ENCODE peak calls at places on chromosome 13, in five cellular contexts. H is SK-N-SH, V is K562, U is HepG2, R is GM12878. A is an unnamed sample.

GRCh38 chr13:80132741-80133601 is 208.0 kb downstream of the SPRY2 start:
- DNase-seq in V (no peak), U (peak; percentile 0), R (no peak), H (peak; percentile 38), A (no peak)

GRCh38 chr13:44795176-44795575 is 194.1 kb downstream of the NUFIP1 start:
- DNase-seq in R (no peak), H (no peak), U (no peak), V (no peak), A (no peak)

GRCh38 chr13:45406421-45406820 is 11.8 kb downstream of the SLC25A30 start:
- DNase-seq in U (no peak), V (no peak), H (no peak), R (no peak), A (no peak)

GRCh38 chr13:23050126-23050525 is 130.7 kb upstream of the SGCG start:
- DNase-seq in H (no peak), U (no peak), R (no peak), V (no peak), A (no peak)

GRCh38 chr13:39600766-39601165 is 2.2 kb downstream of the LHFPL6 start:
- DNase-seq in V (no peak), H (no peak), R (no peak), U (no peak), A (no peak)

GRCh38 chr13:35700661-35701060 is 224.2 kb upstream of the MAB21L1 start:
- DNase-seq in R (no peak), H (no peak), V (no peak), U (no peak), A (no peak)

GRCh38 chr13:97719759-97720158 is 233.7 kb upstream of the IPO5 start:
- DNase-seq in U (no peak), R (no peak), H (no peak), V (no peak), A (no peak)

GRCh38 chr13:36709136-36709895 is 35.5 kb downstream of the SERTM1 start:
- DNase-seq in U (no peak), V (no peak), R (no peak), H (no peak), A (no peak)

GRCh38 chr13:66933994-66934393 is 296.1 kb downstream of the PCDH9 start:
- DNase-seq in H (no peak), U (no peak), R (no peak), V (peak; percentile 12), A (no peak)

GRCh38 chr13:29911781-29912478 is 61.5 kb upstream of the UBL3 start:
- DNase-seq in U (no peak), V (no peak), R (no peak), H (no peak), A (no peak)

GRCh38 chr13:44843403-44843802 is 145.9 kb downstream of the NUFIP1 start:
- DNase-seq in U (no peak), H (no peak), V (no peak), R (no peak), A (no peak)

GRCh38 chr13:38223093-38223492 is 126.6 kb upstream of the UFM1 start:
- DNase-seq in U (peak; percentile 1), H (no peak), V (no peak), R (no peak), A (no peak)

GRCh38 chr13:75687145-75687763 is 51.1 kb downstream of the LMO7 start:
- DNase-seq in U (peak; percentile 46), R (no peak), V (peak; percentile 9), H (peak; percentile 10), A (no peak)

GRCh38 chr13:50033696-50034095 is 18.5 kb downstream of the KCNRG start:
- DNase-seq in H (no peak), U (no peak), R (no peak), V (no peak), A (no peak)

GRCh38 chr13:43805071-43805468 is 18.3 kb upstream of the ENOX1 start:
- DNase-seq in R (no peak), V (no peak), U (peak; percentile 12), H (peak; percentile 34), A (no peak)

GRCh38 chr13:58254961-58255360 is 623.4 kb downstream of the PCDH17 start:
- DNase-seq in H (no peak), U (no peak), V (no peak), R (no peak), A (no peak)

GRCh38 chr13:40446365-40446764 is 220.1 kb downstream of the FOXO1 start:
- DNase-seq in H (no peak), U (no peak), V (no peak), R (no peak), A (no peak)

GRCh38 chr13:55062662-55063061 is 2034.0 kb downstream of the OLFM4 start:
- DNase-seq in R (no peak), H (no peak), V (no peak), U (no peak), A (no peak)

GRCh38 chr13:40581277-40581579 is 85.2 kb downstream of the FOXO1 start:
- DNase-seq in H (no peak), V (no peak), U (no peak), R (no peak), A (no peak)

GRCh38 chr13:46858163-46858562 is 38.7 kb downstream of the HTR2A start:
- DNase-seq in H (no peak), U (no peak), V (no peak), R (no peak), A (no peak)

GRCh38 chr13:28349371-28349770 is 145.6 kb downstream of the FLT1 start:
- DNase-seq in V (no peak), H (peak; percentile 31), R (no peak), U (no peak), A (no peak)

GRCh38 chr13:23928985-23929384 is 31.7 kb upstream of the C1QTNF9B start:
- DNase-seq in U (no peak), R (no peak), V (no peak), H (peak; percentile 9), A (no peak)

GRCh38 chr13:45352031-45352430 is 11.0 kb upstream of the TPT1 start:
- DNase-seq in R (no peak), U (no peak), H (no peak), V (no peak), A (no peak)

GRCh38 chr13:52615817-52616216 is 26.4 kb upstream of the HNRNPA1L2 start:
- DNase-seq in V (no peak), U (peak; percentile 43), H (no peak), R (no peak), A (no peak)

GRCh38 chr13:26660761-26661160 is 99.8 kb downstream of the GPR12 start:
- DNase-seq in H (no peak), V (no peak), U (no peak), R (no peak), A (no peak)

GRCh38 chr13:33728271-33729037 is 89.5 kb upstream of the RFC3 start:
- DNase-seq in H (no peak), U (no peak), R (peak; percentile 96), V (no peak), A (peak; percentile 66)

GRCh38 chr13:99062593-99062992 is 84.7 kb upstream of the DOCK9 start:
- DNase-seq in H (no peak), V (no peak), R (no peak), U (no peak), A (no peak)

GRCh38 chr13:99296270-99296865 is 10.8 kb downstream of the GPR183 start:
- DNase-seq in H (no peak), R (no peak), V (no peak), U (no peak), A (no peak)

GRCh38 chr13:78028960-78029359 is 110.3 kb upstream of the EDNRB start:
- DNase-seq in H (no peak), V (no peak), R (no peak), U (no peak), A (no peak)

GRCh38 chr13:24081388-24081787 is 79.1 kb upstream of the SPATA13 start:
- DNase-seq in U (no peak), V (no peak), R (no peak), H (no peak), A (no peak)

GRCh38 chr13:114130708-114131580 is 1.5 kb downstream of the RASA3 start:
- DNase-seq in R (no peak), H (peak; percentile 88), U (no peak), V (peak; percentile 29), A (peak; percentile 88)

GRCh38 chr13:32318072-32318471 is 2.8 kb downstream of the BRCA2 start:
- DNase-seq in R (no peak), V (no peak), H (no peak), U (no peak), A (no peak)
- TF ChIP-seq REST in R (no peak), V (no peak), H (no peak), U (no peak), A (no peak)

GRCh38 chr13:79124183-79124582 is 281.9 kb downstream of the RBM26 start:
- DNase-seq in V (no peak), U (no peak), H (no peak), R (no peak), A (no peak)
- TF ChIP-seq GABPA in V (no peak), U (no peak), H (no peak), R (no peak), A (no peak)

DNA sequence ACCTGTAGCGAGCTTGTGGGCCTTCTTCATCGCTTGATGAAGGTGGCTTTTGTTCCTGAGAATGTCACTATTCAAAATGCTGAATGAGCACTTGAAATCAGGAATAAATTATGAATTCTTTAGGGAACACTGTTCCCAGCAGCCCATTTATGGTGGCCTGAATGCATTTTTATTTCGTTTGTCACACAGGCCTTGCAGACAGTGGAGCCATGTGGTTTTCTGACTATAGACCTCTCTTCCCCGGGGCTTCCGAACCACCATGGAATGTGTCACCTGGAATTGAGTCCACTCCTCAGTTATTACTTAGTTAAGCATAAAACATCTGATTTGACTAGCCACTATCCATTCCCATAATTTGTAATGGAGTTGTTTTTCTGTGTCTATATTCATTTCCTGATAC is 396.9 kb downstream of the IRS2 start:
- DNase-seq in V (no peak), U (no peak), H (no peak), R (no peak), A (no peak)
- TF ChIP-seq REST in V (no peak), U (no peak), H (no peak), R (no peak), A (no peak)

GRCh38 chr13:111359237-111359915 is 38.9 kb downstream of the TEX29 start:
- DNase-seq in V (no peak), H (no peak), R (no peak), U (no peak), A (no peak)
- TF ChIP-seq GABPA in V (no peak), H (no peak), R (no peak), U (no peak), A (no peak)

GRCh38 chr13:113106666-113107065 is 1.1 kb downstream of the F7 start:
- DNase-seq in H (no peak), U (no peak), R (no peak), V (no peak), A (no peak)
- TF ChIP-seq REST in H (no peak), U (no peak), R (no peak), V (no peak), A (no peak)

GRCh38 chr13:88263808-88264207 is 592.6 kb downstream of the SLITRK5 start:
- DNase-seq in R (no peak), H (no peak), V (no peak), U (no peak), A (no peak)
- TF ChIP-seq GABPA in R (no peak), H (no peak), V (no peak), U (no peak), A (no peak)

GRCh38 chr13:101424381-101425155 is 8.3 kb upstream of the NALCN start:
- DNase-seq in V (no peak), U (peak; percentile 17), R (no peak), H (no peak), A (no peak)
- TF ChIP-seq REST in V (no peak), U (no peak), R (no peak), H (no peak), A (no peak)

A was measured in HL-60.